ENCODE peak calls at places on chromosomes 7 and 10, in ten cellular contexts. H is GM23338; E is stomach; X is body of pancreas; S is T1000; M is NCI-H460; R is activated T-helper 1 cell treated with anti-CD3 and anti-CD28 coated beads, Interleukin-2, amount 50 U/mL, for 16 hours; L is H4; J is Right ventricle myocardium superior; C is fibroblast of the conjunctiva. W is an unnamed sample.

GRCh38 chr7:137986252-137987010 is 15.5 kb downstream of the CREB3L2 start:
- DNase-seq in J (no peak), S (no peak), H (no peak), R (no peak), L (no peak), M (no peak), X (no peak), E (peak), C (no peak), W (no peak)

GRCh38 chr7:15602236-15602635 is 40.4 kb upstream of the AGMO start:
- DNase-seq in H (no peak), J (no peak), E (no peak), M (no peak), S (no peak), L (no peak), X (no peak), C (no peak), R (no peak), W (peak)

GRCh38 chr10:119404719-119405504 is 137.6 kb downstream of the RGS10 start:
- DNase-seq in H (no peak), E (no peak), M (no peak), X (peak), L (no peak), S (no peak), R (no peak), C (no peak), J (peak), W (no peak)

GRCh38 chr10:28975891-28976471 is 298.7 kb downstream of the BAMBI start:
- DNase-seq in E (no peak), L (no peak), J (no peak), C (no peak), H (no peak), X (no peak), S (no peak), R (no peak), M (no peak), W (no peak)

GRCh38 chr7:18045171-18045570 is 17.5 kb upstream of the PRPS1L1 start:
- DNase-seq in S (no peak), C (no peak), H (no peak), L (no peak), E (no peak), R (no peak), X (no peak), J (no peak), M (no peak), W (no peak)

GRCh38 chr10:78692071-78692470 is 376.7 kb upstream of the ZMIZ1 start:
- DNase-seq in S (no peak), X (no peak), E (no peak), R (no peak), J (no peak), L (no peak), H (no peak), C (no peak), M (no peak), W (no peak)

GRCh38 chr7:101465131-101465530 is 102.5 kb downstream of the COL26A1 start:
- DNase-seq in M (no peak), E (no peak), H (no peak), C (no peak), L (no peak), R (no peak), S (no peak), X (no peak), J (no peak), W (no peak)

GRCh38 chr7:30369879-30370278 is 85.5 kb downstream of the ZNRF2 start:
- DNase-seq in J (no peak), L (no peak), E (no peak), S (no peak), R (no peak), H (no peak), C (no peak), X (no peak), M (no peak), W (no peak)

GRCh38 chr7:26011039-26011696 is 140.8 kb upstream of the NFE2L3 start:
- DNase-seq in J (no peak), S (no peak), M (no peak), C (no peak), R (no peak), L (no peak), H (no peak), X (no peak), E (no peak), W (no peak)

GRCh38 chr7:27601217-27601616 is 61.5 kb downstream of the HIBADH start:
- DNase-seq in E (no peak), C (no peak), X (no peak), M (no peak), R (no peak), S (no peak), H (no peak), L (no peak), J (no peak), W (no peak)

GRCh38 chr7:22357311-22358175 is 589 bp upstream of the RAPGEF5 start:
- DNase-seq in R (no peak), E (no peak), C (no peak), L (peak), X (peak), H (peak), M (peak), S (no peak), J (no peak), W (peak)

GRCh38 chr7:137656227-137656849 is 190.4 kb downstream of the DGKI start:
- DNase-seq in C (peak), M (peak), J (peak), H (peak), R (peak), L (peak), E (peak), X (peak), S (peak), W (peak)

GRCh38 chr10:88525371-88526079 is 57.6 kb downstream of the RNLS start:
- DNase-seq in J (no peak), R (no peak), X (peak), M (peak), L (peak), S (peak), C (no peak), E (peak), H (no peak), W (no peak)

GRCh38 chr7:74306737-74307469 is 17.7 kb downstream of the CLIP2 start:
- DNase-seq in C (no peak), E (peak), S (peak), R (no peak), H (peak), J (peak), X (peak), L (peak), M (no peak), W (no peak)

GRCh38 chr7:130865408-130866236 is 131.6 kb upstream of the KLF14 start:
- DNase-seq in R (no peak), H (peak), J (no peak), L (no peak), C (no peak), X (no peak), M (no peak), E (no peak), S (no peak), W (no peak)

GRCh38 chr7:84904561-84904960 is 282.3 kb downstream of the SEMA3D start:
- DNase-seq in H (no peak), X (no peak), L (no peak), E (no peak), C (no peak), M (no peak), S (no peak), R (no peak), J (no peak), W (no peak)

GRCh38 chr10:6990891-6991290 is 410.8 kb upstream of the PRKCQ start:
- DNase-seq in M (no peak), H (no peak), L (no peak), J (no peak), X (no peak), E (no peak), R (no peak), C (no peak), S (no peak), W (no peak)

GRCh38 chr7:64951250-64951848 is 39.5 kb downstream of the ZNF117 start:
- DNase-seq in E (no peak), M (peak), X (peak), L (peak), R (no peak), J (no peak), H (peak), S (no peak), C (peak), W (peak)

GRCh38 chr10:28317735-28318134 is 14.9 kb upstream of the MPP7 start:
- DNase-seq in S (no peak), J (no peak), X (no peak), M (no peak), L (no peak), H (no peak), R (no peak), C (no peak), E (no peak), W (peak)

GRCh38 chr10:17003151-17003550 is 126.5 kb downstream of the CUBN start:
- DNase-seq in R (peak), M (no peak), L (no peak), H (no peak), J (no peak), X (no peak), C (no peak), E (no peak), S (no peak), W (no peak)

GRCh38 chr10:36681751-36682633 is 443.4 kb upstream of the ANKRD30A start:
- DNase-seq in E (no peak), L (peak), S (no peak), X (no peak), C (no peak), H (peak), M (no peak), J (no peak), R (no peak), W (no peak)

GRCh38 chr7:30996261-30996660 is 32.5 kb downstream of the GHRHR start:
- DNase-seq in J (peak), L (no peak), C (peak), R (no peak), S (no peak), E (no peak), H (no peak), M (no peak), X (peak), W (no peak)

GRCh38 chr10:635088-635861 is 54.2 kb downstream of the DIP2C start:
- DNase-seq in X (no peak), M (no peak), H (no peak), S (no peak), E (no peak), L (no peak), R (no peak), C (no peak), J (no peak), W (no peak)

GRCh38 chr7:2681954-2682799 is 5.8 kb upstream of the AMZ1 start:
- DNase-seq in H (no peak), S (no peak), R (no peak), C (no peak), M (no peak), E (no peak), L (no peak), J (no peak), X (no peak), W (no peak)

GRCh38 chr7:5699467-5699866 is 82.0 kb downstream of the RNF216 start:
- DNase-seq in J (no peak), L (no peak), H (no peak), E (no peak), X (no peak), M (no peak), S (no peak), R (no peak), C (no peak), W (no peak)

GRCh38 chr7:105826143-105826542 is 50.3 kb downstream of the ATXN7L1 start:
- DNase-seq in C (no peak), M (no peak), L (no peak), R (no peak), J (no peak), X (no peak), H (no peak), E (no peak), S (no peak), W (no peak)

GRCh38 chr10:102511562-102512274 is 7.9 kb downstream of the SUFU start:
- DNase-seq in R (no peak), M (no peak), C (no peak), E (no peak), L (no peak), X (peak), H (no peak), J (no peak), S (no peak), W (no peak)

GRCh38 chr10:34580214-34580613 is 234.9 kb downstream of the PARD3 start:
- DNase-seq in S (no peak), E (no peak), X (peak), J (no peak), L (no peak), R (no peak), H (no peak), C (no peak), M (no peak), W (no peak)

GRCh38 chr7:18420758-18421157 is 74.8 kb upstream of the HDAC9 start:
- DNase-seq in R (no peak), J (no peak), L (peak), H (no peak), S (no peak), M (no peak), X (no peak), C (peak), E (no peak), W (no peak)

GRCh38 chr10:96743988-96744585 is 23.8 kb upstream of the PIK3AP1 start:
- DNase-seq in S (no peak), L (no peak), H (peak), C (no peak), J (no peak), X (peak), E (no peak), M (no peak), R (no peak), W (no peak)

GRCh38 chr10:121831777-121832176 is 96.1 kb downstream of the ATE1 start:
- DNase-seq in S (no peak), R (no peak), H (no peak), C (no peak), X (no peak), L (no peak), J (no peak), E (no peak), M (no peak), W (no peak)

GRCh38 chr10:90847436-90847835 is 10.4 kb downstream of the HTR7 start:
- DNase-seq in E (no peak), H (no peak), R (no peak), C (no peak), X (peak), J (no peak), S (no peak), L (peak), M (no peak), W (no peak)

GRCh38 chr7:138075350-138075749 is 909 bp upstream of the AKR1D1 start:
- DNase-seq in M (no peak), E (no peak), L (no peak), C (no peak), X (no peak), H (no peak), R (no peak), S (no peak), J (no peak), W (no peak)

GRCh38 chr7:48643420-48644013 is 280.8 kb upstream of the CDC14C start:
- DNase-seq in H (no peak), X (no peak), M (no peak), L (no peak), E (no peak), R (no peak), J (no peak), S (no peak), C (no peak), W (no peak)

GRCh38 chr7:15495170-15495569 is 66.6 kb downstream of the AGMO start:
- DNase-seq in M (no peak), J (no peak), H (no peak), L (peak), R (no peak), C (no peak), S (no peak), X (no peak), E (no peak), W (no peak)

GRCh38 chr7:82481499-82482097 is 38.0 kb upstream of the CACNA2D1 start:
- DNase-seq in M (no peak), C (peak), S (no peak), J (no peak), X (no peak), R (no peak), L (peak), E (no peak), H (peak), W (peak)

GRCh38 chr7:967361-968082 is 7.8 kb downstream of the COX19 start:
- DNase-seq in H (no peak), E (no peak), M (no peak), X (no peak), R (no peak), C (no peak), J (no peak), S (no peak), L (no peak), W (no peak)